ENCODE peak calls at places on chromosomes 2 and 18, in eight cellular contexts. One of them, this sample, is unnamed.

GRCh38 chr2:157329524-157329923 is 3.9 kb upstream of the ERMN start:
- DNase-seq in NB4: no peak
- DNase-seq in GM12865: no peak
- DNase-seq in cardiac fibroblast: no peak
- DNase-seq in epithelial cell of proximal tubule: no peak
- DNase-seq in hepatocyte: no peak
- DNase-seq in Peyer's patch: peak
- DNase-seq in AG09309: no peak
- DNase-seq in this sample: no peak

GRCh38 chr18:37550118-37550875 is 15.3 kb downstream of the CELF4 start:
- DNase-seq in AG09309: no peak
- DNase-seq in Peyer's patch: no peak
- DNase-seq in epithelial cell of proximal tubule: no peak
- DNase-seq in NB4: no peak
- DNase-seq in GM12865: no peak
- DNase-seq in cardiac fibroblast: no peak
- DNase-seq in hepatocyte: no peak
- DNase-seq in this sample: no peak

GRCh38 chr2:105873721-105874120 is 129.0 kb downstream of the NCK2 start:
- DNase-seq in hepatocyte: peak
- DNase-seq in Peyer's patch: no peak
- DNase-seq in cardiac fibroblast: peak
- DNase-seq in AG09309: no peak
- DNase-seq in NB4: peak
- DNase-seq in epithelial cell of proximal tubule: no peak
- DNase-seq in GM12865: peak
- DNase-seq in this sample: peak

GRCh38 chr2:16933355-16933754 is 267.7 kb upstream of the CYRIA start:
- DNase-seq in cardiac fibroblast: no peak
- DNase-seq in hepatocyte: no peak
- DNase-seq in NB4: no peak
- DNase-seq in Peyer's patch: no peak
- DNase-seq in AG09309: no peak
- DNase-seq in GM12865: no peak
- DNase-seq in epithelial cell of proximal tubule: no peak
- DNase-seq in this sample: no peak

GRCh38 chr2:55175254-55176093 is 56.6 kb downstream of the CLHC1 start:
- DNase-seq in Peyer's patch: no peak
- DNase-seq in epithelial cell of proximal tubule: no peak
- DNase-seq in AG09309: peak
- DNase-seq in GM12865: peak
- DNase-seq in NB4: peak
- DNase-seq in hepatocyte: peak
- DNase-seq in cardiac fibroblast: peak
- DNase-seq in this sample: no peak

GRCh38 chr18:56086176-56086575 is 498.2 kb upstream of the TCF4 start:
- DNase-seq in Peyer's patch: no peak
- DNase-seq in AG09309: no peak
- DNase-seq in hepatocyte: no peak
- DNase-seq in epithelial cell of proximal tubule: no peak
- DNase-seq in cardiac fibroblast: no peak
- DNase-seq in GM12865: no peak
- DNase-seq in NB4: no peak
- DNase-seq in this sample: no peak

GRCh38 chr18:78878335-78878734 is 101.3 kb upstream of the SALL3 start:
- DNase-seq in AG09309: no peak
- DNase-seq in Peyer's patch: no peak
- DNase-seq in hepatocyte: no peak
- DNase-seq in epithelial cell of proximal tubule: no peak
- DNase-seq in GM12865: no peak
- DNase-seq in cardiac fibroblast: no peak
- DNase-seq in NB4: no peak
- DNase-seq in this sample: no peak

GRCh38 chr18:22977847-22978701 is 44.9 kb downstream of the RBBP8 start:
- DNase-seq in NB4: no peak
- DNase-seq in hepatocyte: peak
- DNase-seq in AG09309: peak
- DNase-seq in epithelial cell of proximal tubule: peak
- DNase-seq in cardiac fibroblast: peak
- DNase-seq in Peyer's patch: no peak
- DNase-seq in GM12865: peak
- DNase-seq in this sample: peak

GRCh38 chr2:217901400-217901799 is 101.4 kb downstream of the TNS1 start:
- DNase-seq in epithelial cell of proximal tubule: no peak
- DNase-seq in GM12865: no peak
- DNase-seq in hepatocyte: no peak
- DNase-seq in NB4: no peak
- DNase-seq in AG09309: no peak
- DNase-seq in Peyer's patch: no peak
- DNase-seq in cardiac fibroblast: no peak
- DNase-seq in this sample: no peak

GRCh38 chr2:11977766-11978524 is 231.5 kb downstream of the LPIN1 start:
- DNase-seq in cardiac fibroblast: no peak
- DNase-seq in GM12865: peak
- DNase-seq in NB4: no peak
- DNase-seq in Peyer's patch: no peak
- DNase-seq in hepatocyte: no peak
- DNase-seq in epithelial cell of proximal tubule: no peak
- DNase-seq in AG09309: no peak
- DNase-seq in this sample: no peak

GRCh38 chr2:69570474-69570873 is 73.1 kb downstream of the AAK1 start:
- DNase-seq in epithelial cell of proximal tubule: no peak
- DNase-seq in hepatocyte: no peak
- DNase-seq in AG09309: no peak
- DNase-seq in NB4: no peak
- DNase-seq in GM12865: no peak
- DNase-seq in Peyer's patch: no peak
- DNase-seq in cardiac fibroblast: no peak
- DNase-seq in this sample: no peak

GRCh38 chr2:117519238-117519637 is 295.3 kb upstream of the DDX18 start:
- DNase-seq in cardiac fibroblast: no peak
- DNase-seq in epithelial cell of proximal tubule: no peak
- DNase-seq in Peyer's patch: no peak
- DNase-seq in hepatocyte: no peak
- DNase-seq in AG09309: no peak
- DNase-seq in GM12865: no peak
- DNase-seq in NB4: no peak
- DNase-seq in this sample: no peak

GRCh38 chr2:15965564-15966019 is 25.2 kb downstream of the MYCN start:
- DNase-seq in AG09309: no peak
- DNase-seq in hepatocyte: no peak
- DNase-seq in cardiac fibroblast: no peak
- DNase-seq in epithelial cell of proximal tubule: no peak
- DNase-seq in GM12865: no peak
- DNase-seq in Peyer's patch: no peak
- DNase-seq in NB4: no peak
- DNase-seq in this sample: no peak

GRCh38 chr2:233354971-233355574 is 779 bp downstream of the DGKD start:
- DNase-seq in cardiac fibroblast: peak
- DNase-seq in Peyer's patch: peak
- DNase-seq in NB4: peak
- DNase-seq in GM12865: peak
- DNase-seq in hepatocyte: peak
- DNase-seq in epithelial cell of proximal tubule: no peak
- DNase-seq in AG09309: no peak
- DNase-seq in this sample: no peak

GRCh38 chr2:239819091-239819973 is 205.8 kb downstream of the NDUFA10 start:
- DNase-seq in NB4: peak
- DNase-seq in hepatocyte: no peak
- DNase-seq in epithelial cell of proximal tubule: no peak
- DNase-seq in AG09309: no peak
- DNase-seq in cardiac fibroblast: no peak
- DNase-seq in Peyer's patch: peak
- DNase-seq in GM12865: no peak
- DNase-seq in this sample: no peak

GRCh38 chr2:134282638-134283400 is 28.9 kb downstream of the MGAT5 start:
- DNase-seq in Peyer's patch: no peak
- DNase-seq in AG09309: no peak
- DNase-seq in cardiac fibroblast: no peak
- DNase-seq in NB4: peak
- DNase-seq in hepatocyte: no peak
- DNase-seq in epithelial cell of proximal tubule: no peak
- DNase-seq in GM12865: peak
- DNase-seq in this sample: no peak

GRCh38 chr2:30823452-30823851 is 16.2 kb upstream of the CAPN13 start:
- DNase-seq in cardiac fibroblast: no peak
- DNase-seq in NB4: no peak
- DNase-seq in hepatocyte: no peak
- DNase-seq in AG09309: no peak
- DNase-seq in GM12865: no peak
- DNase-seq in Peyer's patch: no peak
- DNase-seq in epithelial cell of proximal tubule: no peak
- DNase-seq in this sample: no peak

GRCh38 chr2:108587621-108588020 is 53.4 kb downstream of the LIMS1 start:
- DNase-seq in cardiac fibroblast: peak
- DNase-seq in GM12865: no peak
- DNase-seq in hepatocyte: peak
- DNase-seq in epithelial cell of proximal tubule: peak
- DNase-seq in NB4: no peak
- DNase-seq in AG09309: no peak
- DNase-seq in Peyer's patch: no peak
- DNase-seq in this sample: peak

GRCh38 chr2:202870431-202871160 is 970 bp downstream of the ICA1L start:
- DNase-seq in NB4: peak
- DNase-seq in Peyer's patch: peak
- DNase-seq in AG09309: no peak
- DNase-seq in hepatocyte: peak
- DNase-seq in GM12865: peak
- DNase-seq in cardiac fibroblast: peak
- DNase-seq in epithelial cell of proximal tubule: no peak
- DNase-seq in this sample: peak

GRCh38 chr2:46389417-46389916 is 89.9 kb upstream of the TMEM247 start:
- DNase-seq in epithelial cell of proximal tubule: no peak
- DNase-seq in Peyer's patch: no peak
- DNase-seq in NB4: no peak
- DNase-seq in hepatocyte: no peak
- DNase-seq in AG09309: no peak
- DNase-seq in GM12865: no peak
- DNase-seq in cardiac fibroblast: peak
- DNase-seq in this sample: no peak

GRCh38 chr2:176879596-176879995 is 333.0 kb upstream of the HNRNPA3 start:
- DNase-seq in hepatocyte: no peak
- DNase-seq in cardiac fibroblast: no peak
- DNase-seq in GM12865: no peak
- DNase-seq in NB4: no peak
- DNase-seq in AG09309: no peak
- DNase-seq in epithelial cell of proximal tubule: no peak
- DNase-seq in Peyer's patch: no peak
- DNase-seq in this sample: no peak

GRCh38 chr2:228545041-228545440 is 363.6 kb upstream of the SPHKAP start:
- DNase-seq in AG09309: peak
- DNase-seq in epithelial cell of proximal tubule: no peak
- DNase-seq in cardiac fibroblast: peak
- DNase-seq in Peyer's patch: no peak
- DNase-seq in hepatocyte: no peak
- DNase-seq in NB4: no peak
- DNase-seq in GM12865: no peak
- DNase-seq in this sample: no peak

GRCh38 chr2:228543117-228543516 is 361.6 kb upstream of the SPHKAP start:
- DNase-seq in cardiac fibroblast: no peak
- DNase-seq in NB4: no peak
- DNase-seq in hepatocyte: no peak
- DNase-seq in Peyer's patch: no peak
- DNase-seq in AG09309: no peak
- DNase-seq in epithelial cell of proximal tubule: no peak
- DNase-seq in GM12865: no peak
- DNase-seq in this sample: no peak

GRCh38 chr2:228545749-228546148 is 364.3 kb upstream of the SPHKAP start:
- DNase-seq in AG09309: no peak
- DNase-seq in Peyer's patch: no peak
- DNase-seq in cardiac fibroblast: peak
- DNase-seq in epithelial cell of proximal tubule: no peak
- DNase-seq in hepatocyte: no peak
- DNase-seq in NB4: no peak
- DNase-seq in GM12865: no peak
- DNase-seq in this sample: peak

GRCh38 chr2:228549390-228550007 is 368.0 kb upstream of the SPHKAP start:
- DNase-seq in Peyer's patch: no peak
- DNase-seq in epithelial cell of proximal tubule: no peak
- DNase-seq in AG09309: no peak
- DNase-seq in hepatocyte: no peak
- DNase-seq in cardiac fibroblast: no peak
- DNase-seq in GM12865: peak
- DNase-seq in NB4: no peak
- DNase-seq in this sample: no peak

GRCh38 chr2:228548230-228548629 is 366.7 kb upstream of the SPHKAP start:
- DNase-seq in epithelial cell of proximal tubule: no peak
- DNase-seq in AG09309: no peak
- DNase-seq in GM12865: no peak
- DNase-seq in cardiac fibroblast: peak
- DNase-seq in NB4: no peak
- DNase-seq in Peyer's patch: no peak
- DNase-seq in hepatocyte: no peak
- DNase-seq in this sample: no peak
- TF ChIP-seq CTCF in epithelial cell of proximal tubule: no peak
- TF ChIP-seq CTCF in AG09309: no peak
- TF ChIP-seq CTCF in GM12865: no peak
- TF ChIP-seq CTCF in cardiac fibroblast: no peak
- TF ChIP-seq CTCF in NB4: no peak
- TF ChIP-seq CTCF in Peyer's patch: no peak
- TF ChIP-seq CTCF in hepatocyte: no peak
- TF ChIP-seq CTCF in this sample: no peak

GRCh38 chr2:63047534-63048281 is 2.9 kb upstream of the OTX1 start:
- DNase-seq in AG09309: no peak
- DNase-seq in cardiac fibroblast: no peak
- DNase-seq in Peyer's patch: peak
- DNase-seq in NB4: peak
- DNase-seq in hepatocyte: peak
- DNase-seq in GM12865: no peak
- DNase-seq in epithelial cell of proximal tubule: no peak
- DNase-seq in this sample: no peak
- H3K4me3 ChIP-seq in AG09309: no peak
- H3K4me3 ChIP-seq in cardiac fibroblast: no peak
- H3K4me3 ChIP-seq in Peyer's patch: peak
- H3K4me3 ChIP-seq in NB4: no peak
- H3K4me3 ChIP-seq in hepatocyte: peak
- H3K4me3 ChIP-seq in GM12865: peak
- H3K4me3 ChIP-seq in epithelial cell of proximal tubule: no peak
- H3K4me3 ChIP-seq in this sample: peak

DNA sequence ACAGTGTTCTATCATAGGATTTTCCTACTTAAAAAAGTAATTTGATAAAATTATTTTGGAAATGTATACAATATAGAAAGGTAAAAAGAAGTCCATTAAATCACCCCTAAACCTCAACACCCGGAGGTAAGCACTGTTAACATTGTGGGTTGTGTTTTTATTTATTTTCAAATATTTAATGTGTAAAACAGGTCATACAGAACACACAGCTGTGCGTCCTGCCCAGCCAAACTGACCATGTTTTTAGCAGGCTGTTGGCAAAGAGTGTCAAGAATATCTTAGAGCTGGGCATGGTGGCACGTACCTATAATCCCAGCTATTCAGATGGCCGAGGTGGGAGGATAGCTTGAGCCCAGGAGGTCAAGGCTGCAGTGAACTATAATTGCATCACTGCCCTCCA is 78.8 kb upstream of the ZNF532 start:
- DNase-seq in AG09309: no peak
- DNase-seq in Peyer's patch: no peak
- DNase-seq in NB4: no peak
- DNase-seq in epithelial cell of proximal tubule: no peak
- DNase-seq in GM12865: no peak
- DNase-seq in hepatocyte: no peak
- DNase-seq in cardiac fibroblast: no peak
- DNase-seq in this sample: no peak
- TF ChIP-seq CTCF in AG09309: no peak
- TF ChIP-seq CTCF in Peyer's patch: no peak
- TF ChIP-seq CTCF in NB4: no peak
- TF ChIP-seq CTCF in epithelial cell of proximal tubule: no peak
- TF ChIP-seq CTCF in GM12865: no peak
- TF ChIP-seq CTCF in hepatocyte: no peak
- TF ChIP-seq CTCF in cardiac fibroblast: no peak
- TF ChIP-seq CTCF in this sample: no peak

GRCh38 chr2:36696533-36696932 is at the start of gene VIT:
- DNase-seq in GM12865: no peak
- DNase-seq in AG09309: no peak
- DNase-seq in NB4: peak
- DNase-seq in epithelial cell of proximal tubule: no peak
- DNase-seq in hepatocyte: no peak
- DNase-seq in cardiac fibroblast: peak
- DNase-seq in Peyer's patch: no peak
- DNase-seq in this sample: no peak
- H3K4me3 ChIP-seq in GM12865: no peak
- H3K4me3 ChIP-seq in AG09309: peak
- H3K4me3 ChIP-seq in NB4: peak
- H3K4me3 ChIP-seq in epithelial cell of proximal tubule: no peak
- H3K4me3 ChIP-seq in hepatocyte: no peak
- H3K4me3 ChIP-seq in cardiac fibroblast: no peak
- H3K4me3 ChIP-seq in Peyer's patch: no peak
- H3K4me3 ChIP-seq in this sample: no peak